ENCODE peak calls at places on chromosomes 11 and 22, in four cellular contexts. V is islet precursor cell, Z is T-cell, M is pulmonary artery endothelial cell. U is an unnamed sample.

GRCh38 chr22:49536571-49537131 is 291.0 kb downstream of the BRD1 start:
- DNase-seq in V (peak), Z (no peak), M (no peak), U (no peak)

GRCh38 chr11:794766-795637 is 3.1 kb downstream of the SLC25A22 start:
- DNase-seq in V (no peak), Z (no peak), M (no peak), U (no peak)

GRCh38 chr22:19878461-19879247 is 24.0 kb upstream of the GNB1L start:
- DNase-seq in V (peak), Z (no peak), M (no peak), U (no peak)

GRCh38 chr22:37343863-37344734 is 61.8 kb downstream of the CYTH4 start:
- DNase-seq in V (no peak), Z (no peak), M (no peak), U (no peak)

GRCh38 chr11:113457784-113458183 is 17.4 kb downstream of the DRD2 start:
- DNase-seq in V (peak), Z (no peak), M (no peak), U (no peak)

GRCh38 chr22:19463491-19464469 is 15.2 kb downstream of the UFD1 start:
- DNase-seq in V (peak), Z (no peak), M (no peak), U (no peak)

GRCh38 chr11:91717169-91717568 is 507.4 kb upstream of the FAT3 start:
- DNase-seq in V (no peak), Z (no peak), M (no peak), U (no peak)

GRCh38 chr11:10993640-10994039 is 135.8 kb upstream of the ZBED5 start:
- DNase-seq in V (no peak), Z (no peak), M (no peak), U (no peak)

GRCh38 chr11:114399903-114400221 is 449 bp downstream of the C11orf71 start:
- DNase-seq in V (no peak), Z (no peak), M (peak), U (no peak)

GRCh38 chr11:76878014-76878413 is 17.3 kb downstream of the ACER3 start:
- DNase-seq in V (no peak), Z (no peak), M (no peak), U (no peak)

GRCh38 chr11:19677380-19678080 is 35.1 kb upstream of the NAV2 start:
- DNase-seq in V (no peak), Z (no peak), M (no peak), U (no peak)

GRCh38 chr11:130457909-130458729 is 9.7 kb downstream of the ADAMTS15 start:
- DNase-seq in V (no peak), Z (no peak), M (no peak), U (no peak)

GRCh38 chr11:113385749-113386148 is 1.8 kb upstream of the ANKK1 start:
- DNase-seq in V (no peak), Z (no peak), M (no peak), U (no peak)

GRCh38 chr11:89119426-89119825 is 53.6 kb upstream of the GRM5 start:
- DNase-seq in V (no peak), Z (no peak), M (no peak), U (no peak)

GRCh38 chr22:19582033-19582693 is 58.0 kb upstream of the CLDN5 start:
- DNase-seq in V (no peak), Z (no peak), M (no peak), U (no peak)

GRCh38 chr11:33977676-33978075 is 73.9 kb upstream of the CAPRIN1 start:
- DNase-seq in V (no peak), Z (no peak), M (no peak), U (no peak)

GRCh38 chr11:75820636-75821035 is 5.6 kb downstream of the UVRAG start:
- DNase-seq in V (no peak), Z (no peak), M (no peak), U (no peak)

GRCh38 chr22:40853330-40853729 is 3.1 kb downstream of the ST13 start:
- DNase-seq in V (no peak), Z (no peak), M (no peak), U (no peak)

GRCh38 chr11:64804346-64805210 is 1.6 kb upstream of the MAP4K2 start:
- DNase-seq in V (no peak), Z (no peak), M (no peak), U (no peak)

GRCh38 chr22:35684270-35684700 is 33.4 kb upstream of the APOL5 start:
- DNase-seq in V (no peak), Z (no peak), M (no peak), U (no peak)

GRCh38 chr11:6438979-6439571 is 1.7 kb downstream of the HPX start:
- DNase-seq in V (peak), Z (no peak), M (peak), U (peak)

GRCh38 chr11:73270089-73270854 is 1.9 kb upstream of the P2RY6 start:
- DNase-seq in V (peak), Z (no peak), M (no peak), U (no peak)

GRCh38 chr11:106480581-106481185 is 403.2 kb downstream of the AASDHPPT start:
- DNase-seq in V (no peak), Z (no peak), M (no peak), U (no peak)

GRCh38 chr11:86193297-86194095 is 51.1 kb upstream of the EED start:
- DNase-seq in V (peak), Z (peak), M (peak), U (peak)

GRCh38 chr11:105372214-105372613 is 232.6 kb upstream of the CARD18 start:
- DNase-seq in V (no peak), Z (no peak), M (no peak), U (no peak)

GRCh38 chr22:37502342-37503182 is 16.4 kb upstream of the MFNG start:
- DNase-seq in V (peak), Z (no peak), M (no peak), U (no peak)

GRCh38 chr11:9019861-9020260 is 16.1 kb upstream of the NRIP3 start:
- DNase-seq in V (no peak), Z (no peak), M (no peak), U (no peak)